ENCODE peak calls at places on chromosomes 3 and 15, in eight cellular contexts. Q, E, B, N, S, X, F and A are unnamed samples.
A peak's percentile ranks its signal among the peaks of the same experiment; 100 is the strongest.

GRCh38 chr3:56976666-56977560 is 83.6 kb upstream of the SPATA12 start:
- DNase-seq in N (peak; percentile 62), X (no peak), Q (peak; percentile 29), S (no peak), B (no peak), E (peak; percentile 13), F (no peak), A (peak; percentile 39)

GRCh38 chr3:173529062-173529711 is 131.6 kb downstream of the NLGN1 start:
- DNase-seq in S (peak; percentile 42), E (no peak), N (peak; percentile 22), Q (no peak), B (no peak), F (no peak), X (peak; percentile 84), A (no peak)

GRCh38 chr15:33067456-33067855 is 127.1 kb downstream of the FMN1 start:
- DNase-seq in B (no peak), F (no peak), X (no peak), E (no peak), Q (no peak), S (no peak), N (no peak), A (no peak)

GRCh38 chr3:44584646-44585501 is at the start of gene ZNF660:
- DNase-seq in E (peak; percentile 61), N (peak; percentile 53), S (no peak), X (peak; percentile 28), B (peak; percentile 88), Q (peak; percentile 81), F (no peak), A (no peak)

GRCh38 chr15:31461911-31462480 is 135.4 kb downstream of the KLF13 start:
- DNase-seq in S (no peak), E (no peak), B (peak; percentile 73), X (no peak), N (no peak), F (no peak), Q (no peak), A (no peak)

GRCh38 chr3:44421280-44421679 is 56.2 kb downstream of the ZNF445 start:
- DNase-seq in Q (no peak), E (no peak), F (no peak), S (no peak), X (no peak), B (peak; percentile 50), N (no peak), A (no peak)

GRCh38 chr3:81898336-81898735 is 136.9 kb upstream of the GBE1 start:
- DNase-seq in Q (no peak), N (no peak), F (no peak), X (no peak), S (no peak), B (no peak), E (no peak), A (no peak)

GRCh38 chr3:56758539-56758981 is 43.2 kb downstream of the ARHGEF3 start:
- DNase-seq in E (no peak), X (no peak), S (peak; percentile 61), B (no peak), Q (no peak), N (peak; percentile 85), F (no peak), A (peak; percentile 45)

GRCh38 chr3:140236836-140237476 is 302.0 kb downstream of the CLSTN2 start:
- DNase-seq in Q (no peak), X (no peak), E (no peak), N (peak; percentile 16), F (no peak), B (no peak), S (no peak), A (no peak)

GRCh38 chr3:21734746-21735145 is 16.3 kb downstream of the ZNF385D start:
- DNase-seq in B (no peak), N (peak; percentile 36), Q (no peak), E (no peak), F (no peak), S (no peak), X (no peak), A (no peak)

GRCh38 chr3:188257384-188257961 is 103.5 kb downstream of the LPP start:
- DNase-seq in X (no peak), N (no peak), B (no peak), F (no peak), Q (no peak), S (no peak), E (no peak), A (no peak)

GRCh38 chr15:93231994-93232393 is 143.0 kb upstream of the RGMA start:
- DNase-seq in F (no peak), X (no peak), N (no peak), B (peak; percentile 60), Q (no peak), E (no peak), S (no peak), A (no peak)

GRCh38 chr15:79874242-79874641 is 22.6 kb downstream of the MTHFS start:
- DNase-seq in S (no peak), X (no peak), E (no peak), B (no peak), F (no peak), N (no peak), Q (no peak), A (no peak)

GRCh38 chr15:80501453-80501852 is 97.3 kb downstream of the ARNT2 start:
- DNase-seq in X (no peak), N (no peak), Q (no peak), F (no peak), B (no peak), E (no peak), S (no peak), A (no peak)

GRCh38 chr15:29029651-29030195 is 143.9 kb downstream of the APBA2 start:
- DNase-seq in N (no peak), E (no peak), X (no peak), Q (no peak), B (peak; percentile 76), F (no peak), S (no peak), A (no peak)

GRCh38 chr3:74393426-74393825 is 221.0 kb downstream of the CNTN3 start:
- DNase-seq in F (no peak), X (no peak), E (no peak), B (no peak), N (no peak), S (no peak), Q (no peak), A (no peak)

GRCh38 chr15:100986158-100986896 is 67.2 kb downstream of the LRRK1 start:
- DNase-seq in E (no peak), S (peak; percentile 23), B (no peak), Q (no peak), N (no peak), F (no peak), X (no peak), A (no peak)

GRCh38 chr15:101038327-101039003 is 119.3 kb downstream of the LRRK1 start:
- DNase-seq in F (no peak), B (peak; percentile 42), X (no peak), N (no peak), Q (no peak), S (no peak), E (no peak), A (no peak)

GRCh38 chr3:55271549-55271948 is 215.6 kb downstream of the WNT5A start:
- DNase-seq in X (no peak), E (no peak), Q (no peak), N (no peak), S (no peak), F (no peak), B (no peak), A (no peak)

GRCh38 chr3:127015282-127016042 is 32.5 kb downstream of the PLXNA1 start:
- DNase-seq in Q (peak; percentile 47), X (no peak), E (no peak), N (no peak), S (peak; percentile 23), F (no peak), B (no peak), A (no peak)

GRCh38 chr3:150797155-150797554 is 34.2 kb upstream of the SIAH2 start:
- DNase-seq in X (no peak), Q (no peak), E (no peak), F (no peak), S (peak; percentile 10), N (peak; percentile 13), B (no peak), A (no peak)

GRCh38 chr3:42501321-42501680 is 1.1 kb upstream of the VIPR1 start:
- DNase-seq in N (no peak), F (no peak), Q (peak; percentile 49), B (peak; percentile 86), S (no peak), X (no peak), E (no peak), A (no peak)

GRCh38 chr15:48939686-48940085 is 24.0 kb downstream of the SHC4 start:
- DNase-seq in F (no peak), Q (no peak), S (peak; percentile 50), X (no peak), B (no peak), E (no peak), N (peak; percentile 98), A (peak; percentile 96)

GRCh38 chr15:33027636-33028035 is 166.9 kb downstream of the FMN1 start:
- DNase-seq in S (no peak), E (no peak), B (no peak), Q (no peak), F (no peak), N (no peak), X (no peak), A (no peak)

GRCh38 chr15:27468151-27468556 is 497.2 kb downstream of the GABRG3 start:
- DNase-seq in B (no peak), E (no peak), F (no peak), X (no peak), Q (no peak), N (no peak), S (no peak), A (no peak)